ENCODE peak calls at places on chromosomes 6 and 20, in nine cellular contexts. One of them, this sample, is unnamed.

GRCh38 chr6:5684320-5684719 is 322.4 kb downstream of the NRN1 start:
- DNase-seq in lower leg skin: no peak
- DNase-seq in coronary artery: no peak
- DNase-seq in HFFc6: no peak
- DNase-seq in A549: peak; percentile 3
- DNase-seq in IMR-90: peak; percentile 67
- DNase-seq in fibroblast of the conjunctiva: peak; percentile 9
- DNase-seq in CD4-positive, alpha-beta T cell: no peak
- DNase-seq in ACHN: no peak
- DNase-seq in this sample: no peak

GRCh38 chr6:140661691-140662090 is 1287.2 kb upstream of the CITED2 start:
- DNase-seq in CD4-positive, alpha-beta T cell: no peak
- DNase-seq in lower leg skin: no peak
- DNase-seq in coronary artery: no peak
- DNase-seq in ACHN: no peak
- DNase-seq in fibroblast of the conjunctiva: no peak
- DNase-seq in HFFc6: peak; percentile 42
- DNase-seq in IMR-90: peak; percentile 39
- DNase-seq in A549: no peak
- DNase-seq in this sample: no peak

GRCh38 chr6:97138581-97138980 is 144.4 kb downstream of the MMS22L start:
- DNase-seq in A549: no peak
- DNase-seq in IMR-90: no peak
- DNase-seq in coronary artery: no peak
- DNase-seq in fibroblast of the conjunctiva: no peak
- DNase-seq in ACHN: no peak
- DNase-seq in lower leg skin: no peak
- DNase-seq in HFFc6: no peak
- DNase-seq in CD4-positive, alpha-beta T cell: no peak
- DNase-seq in this sample: no peak

GRCh38 chr20:45782890-45783289 is 8.8 kb downstream of the WFDC3 start:
- DNase-seq in lower leg skin: no peak
- DNase-seq in coronary artery: no peak
- DNase-seq in HFFc6: no peak
- DNase-seq in A549: no peak
- DNase-seq in CD4-positive, alpha-beta T cell: no peak
- DNase-seq in IMR-90: peak; percentile 18
- DNase-seq in ACHN: no peak
- DNase-seq in fibroblast of the conjunctiva: no peak
- DNase-seq in this sample: no peak

GRCh38 chr6:108570518-108570917 is 9.8 kb downstream of the FOXO3 start:
- DNase-seq in IMR-90: peak; percentile 32
- DNase-seq in A549: peak; percentile 24
- DNase-seq in lower leg skin: no peak
- DNase-seq in HFFc6: no peak
- DNase-seq in coronary artery: no peak
- DNase-seq in ACHN: no peak
- DNase-seq in CD4-positive, alpha-beta T cell: no peak
- DNase-seq in fibroblast of the conjunctiva: no peak
- DNase-seq in this sample: no peak

GRCh38 chr6:119079288-119079809 is 885 bp upstream of the FAM184A start:
- DNase-seq in fibroblast of the conjunctiva: peak; percentile 36
- DNase-seq in lower leg skin: peak; percentile 15
- DNase-seq in IMR-90: peak; percentile 54
- DNase-seq in ACHN: peak; percentile 15
- DNase-seq in coronary artery: no peak
- DNase-seq in HFFc6: peak; percentile 2
- DNase-seq in CD4-positive, alpha-beta T cell: no peak
- DNase-seq in A549: no peak
- DNase-seq in this sample: no peak

GRCh38 chr20:41135187-41135887 is 2.0 kb upstream of the PLCG1 start:
- DNase-seq in coronary artery: no peak
- DNase-seq in fibroblast of the conjunctiva: no peak
- DNase-seq in HFFc6: no peak
- DNase-seq in IMR-90: peak; percentile 14
- DNase-seq in CD4-positive, alpha-beta T cell: peak; percentile 69
- DNase-seq in A549: peak; percentile 44
- DNase-seq in lower leg skin: no peak
- DNase-seq in ACHN: peak; percentile 30
- DNase-seq in this sample: no peak

GRCh38 chr20:61166324-61166723 is 85.7 kb upstream of the CDH4 start:
- DNase-seq in fibroblast of the conjunctiva: peak; percentile 10
- DNase-seq in A549: no peak
- DNase-seq in coronary artery: no peak
- DNase-seq in HFFc6: peak; percentile 70
- DNase-seq in IMR-90: no peak
- DNase-seq in lower leg skin: no peak
- DNase-seq in CD4-positive, alpha-beta T cell: no peak
- DNase-seq in ACHN: peak; percentile 42
- DNase-seq in this sample: no peak

GRCh38 chr6:79676785-79677736 is 45.9 kb downstream of the SH3BGRL2 start:
- DNase-seq in A549: no peak
- DNase-seq in coronary artery: no peak
- DNase-seq in ACHN: no peak
- DNase-seq in HFFc6: no peak
- DNase-seq in CD4-positive, alpha-beta T cell: no peak
- DNase-seq in fibroblast of the conjunctiva: no peak
- DNase-seq in lower leg skin: no peak
- DNase-seq in IMR-90: no peak
- DNase-seq in this sample: no peak

GRCh38 chr6:20427856-20428255 is 26.2 kb downstream of the E2F3 start:
- DNase-seq in HFFc6: no peak
- DNase-seq in lower leg skin: no peak
- DNase-seq in CD4-positive, alpha-beta T cell: no peak
- DNase-seq in ACHN: no peak
- DNase-seq in coronary artery: no peak
- DNase-seq in IMR-90: no peak
- DNase-seq in A549: no peak
- DNase-seq in fibroblast of the conjunctiva: no peak
- DNase-seq in this sample: no peak

GRCh38 chr6:3323696-3324261 is 65.0 kb downstream of the PSMG4 start:
- DNase-seq in HFFc6: no peak
- DNase-seq in IMR-90: no peak
- DNase-seq in coronary artery: no peak
- DNase-seq in fibroblast of the conjunctiva: no peak
- DNase-seq in A549: no peak
- DNase-seq in ACHN: no peak
- DNase-seq in lower leg skin: no peak
- DNase-seq in CD4-positive, alpha-beta T cell: no peak
- DNase-seq in this sample: no peak

GRCh38 chr20:10783660-10784336 is 110.0 kb upstream of the JAG1 start:
- DNase-seq in A549: no peak
- DNase-seq in fibroblast of the conjunctiva: no peak
- DNase-seq in lower leg skin: no peak
- DNase-seq in ACHN: no peak
- DNase-seq in IMR-90: no peak
- DNase-seq in coronary artery: no peak
- DNase-seq in HFFc6: no peak
- DNase-seq in CD4-positive, alpha-beta T cell: no peak
- DNase-seq in this sample: no peak

GRCh38 chr6:107811591-107812218 is 12.4 kb downstream of the SCML4 start:
- DNase-seq in lower leg skin: no peak
- DNase-seq in HFFc6: peak; percentile 6
- DNase-seq in fibroblast of the conjunctiva: no peak
- DNase-seq in ACHN: peak; percentile 13
- DNase-seq in IMR-90: peak; percentile 21
- DNase-seq in A549: peak; percentile 3
- DNase-seq in coronary artery: peak; percentile 40
- DNase-seq in CD4-positive, alpha-beta T cell: no peak
- DNase-seq in this sample: peak; percentile 56

GRCh38 chr6:46062312-46062711 is 46.7 kb upstream of the CLIC5 start:
- DNase-seq in lower leg skin: no peak
- DNase-seq in fibroblast of the conjunctiva: no peak
- DNase-seq in A549: no peak
- DNase-seq in IMR-90: no peak
- DNase-seq in HFFc6: no peak
- DNase-seq in CD4-positive, alpha-beta T cell: no peak
- DNase-seq in ACHN: no peak
- DNase-seq in coronary artery: no peak
- DNase-seq in this sample: no peak

GRCh38 chr20:51970858-51971257 is 168.5 kb upstream of the SALL4 start:
- DNase-seq in ACHN: no peak
- DNase-seq in A549: no peak
- DNase-seq in IMR-90: no peak
- DNase-seq in fibroblast of the conjunctiva: no peak
- DNase-seq in coronary artery: no peak
- DNase-seq in lower leg skin: no peak
- DNase-seq in CD4-positive, alpha-beta T cell: no peak
- DNase-seq in HFFc6: no peak
- DNase-seq in this sample: no peak

GRCh38 chr6:10837009-10837691 is 1.2 kb downstream of the MAK start:
- DNase-seq in ACHN: peak; percentile 46
- DNase-seq in lower leg skin: no peak
- DNase-seq in coronary artery: no peak
- DNase-seq in IMR-90: no peak
- DNase-seq in fibroblast of the conjunctiva: no peak
- DNase-seq in A549: no peak
- DNase-seq in HFFc6: no peak
- DNase-seq in CD4-positive, alpha-beta T cell: no peak
- DNase-seq in this sample: no peak

GRCh38 chr6:21808045-21808470 is 214.5 kb downstream of the SOX4 start:
- DNase-seq in coronary artery: no peak
- DNase-seq in CD4-positive, alpha-beta T cell: no peak
- DNase-seq in ACHN: peak; percentile 58
- DNase-seq in A549: peak; percentile 32
- DNase-seq in IMR-90: peak; percentile 78
- DNase-seq in HFFc6: peak; percentile 42
- DNase-seq in fibroblast of the conjunctiva: no peak
- DNase-seq in lower leg skin: no peak
- DNase-seq in this sample: no peak

GRCh38 chr20:62887147-62887859 is 25.7 kb upstream of the TCFL5 start:
- DNase-seq in coronary artery: no peak
- DNase-seq in fibroblast of the conjunctiva: peak; percentile 53
- DNase-seq in ACHN: no peak
- DNase-seq in CD4-positive, alpha-beta T cell: no peak
- DNase-seq in IMR-90: peak; percentile 96
- DNase-seq in HFFc6: peak; percentile 84
- DNase-seq in A549: no peak
- DNase-seq in lower leg skin: peak; percentile 50
- DNase-seq in this sample: no peak

GRCh38 chr6:33154349-33154748 is 37.9 kb downstream of the COL11A2 start:
- DNase-seq in CD4-positive, alpha-beta T cell: no peak
- DNase-seq in IMR-90: no peak
- DNase-seq in coronary artery: no peak
- DNase-seq in fibroblast of the conjunctiva: no peak
- DNase-seq in lower leg skin: no peak
- DNase-seq in HFFc6: no peak
- DNase-seq in ACHN: no peak
- DNase-seq in A549: no peak
- DNase-seq in this sample: no peak

GRCh38 chr6:136647363-136647763 is 97.1 kb upstream of the MAP7 start:
- DNase-seq in IMR-90: peak; percentile 97
- DNase-seq in ACHN: peak; percentile 88
- DNase-seq in CD4-positive, alpha-beta T cell: no peak
- DNase-seq in HFFc6: no peak
- DNase-seq in fibroblast of the conjunctiva: peak; percentile 69
- DNase-seq in coronary artery: no peak
- DNase-seq in A549: no peak
- DNase-seq in lower leg skin: no peak
- DNase-seq in this sample: no peak

GRCh38 chr6:119661628-119662027 is 312.1 kb upstream of the MAN1A1 start:
- DNase-seq in ACHN: no peak
- DNase-seq in coronary artery: no peak
- DNase-seq in IMR-90: no peak
- DNase-seq in fibroblast of the conjunctiva: no peak
- DNase-seq in HFFc6: no peak
- DNase-seq in lower leg skin: no peak
- DNase-seq in CD4-positive, alpha-beta T cell: no peak
- DNase-seq in A549: no peak
- DNase-seq in this sample: no peak